ENCODE peak calls at places on chromosomes 3 and 15, in six cellular contexts. D is A549, M is K562, Z is HepG2, F is endothelial cell of umbilical vein, O is GM12878. H is an unnamed sample.

GRCh38 chr3:87855626-87856025 is 203.2 kb downstream of the CGGBP1 start:
- DNase-seq in D (peak), O (no peak), Z (no peak), F (peak), M (no peak), H (no peak)

GRCh38 chr3:129245141-129245540 is 4.3 kb upstream of the COPG1 start:
- DNase-seq in Z (no peak), M (no peak), D (peak), O (no peak), F (no peak), H (no peak)

GRCh38 chr3:149593416-149594160 is 64.2 kb downstream of the WWTR1 start:
- DNase-seq in F (no peak), M (no peak), Z (no peak), D (no peak), O (no peak), H (no peak)

GRCh38 chr3:48662753-48663488 is at the start of gene CELSR3:
- DNase-seq in D (peak), Z (peak), F (peak), M (peak), O (peak), H (no peak)

GRCh38 chr3:198080521-198081384 is 120.7 kb downstream of the LMLN start:
- DNase-seq in O (no peak), D (peak), F (peak), Z (peak), M (peak), H (peak)

GRCh38 chr3:33312361-33312760 is 35.1 kb downstream of the FBXL2 start:
- DNase-seq in O (no peak), M (no peak), D (no peak), F (peak), Z (no peak), H (no peak)

GRCh38 chr3:194095464-194095863 is 40.5 kb upstream of the HES1 start:
- DNase-seq in M (no peak), D (no peak), F (peak), O (no peak), Z (peak), H (no peak)

GRCh38 chr3:112769624-112770023 is 77.0 kb downstream of the CD200R1L start:
- DNase-seq in F (no peak), M (no peak), D (no peak), O (no peak), Z (no peak), H (no peak)

GRCh38 chr3:146308222-146308621 is 57.3 kb upstream of the PLSCR4 start:
- DNase-seq in D (no peak), O (no peak), Z (no peak), F (peak), M (no peak), H (no peak)

GRCh38 chr15:34984884-34985630 is 3.0 kb downstream of the ZNF770 start:
- DNase-seq in O (no peak), F (peak), M (no peak), D (no peak), Z (peak), H (no peak)

GRCh38 chr3:195065864-195066185 is 205.1 kb downstream of the XXYLT1 start:
- DNase-seq in D (no peak), O (no peak), Z (no peak), F (no peak), M (no peak), H (no peak)

GRCh38 chr15:71296032-71296686 is 180.9 kb downstream of the THSD4 start:
- DNase-seq in M (no peak), Z (no peak), O (no peak), D (peak), F (peak), H (no peak)

GRCh38 chr3:38533285-38533994 is 37.3 kb downstream of the EXOG start:
- DNase-seq in O (no peak), D (no peak), F (no peak), M (peak), Z (no peak), H (no peak)

GRCh38 chr3:44416031-44417030 is 61.1 kb downstream of the ZNF445 start:
- DNase-seq in D (no peak), M (no peak), F (no peak), Z (no peak), O (no peak), H (no peak)

GRCh38 chr3:149592758-149593240 is 65.0 kb downstream of the WWTR1 start:
- DNase-seq in F (peak), O (no peak), M (no peak), Z (no peak), D (no peak), H (no peak)

GRCh38 chr3:185637388-185637787 is 51.3 kb downstream of the SENP2 start:
- DNase-seq in M (no peak), O (no peak), Z (no peak), D (no peak), F (no peak), H (no peak)

GRCh38 chr3:134601539-134602439 is 49.0 kb downstream of the KY start:
- DNase-seq in Z (no peak), M (peak), O (no peak), D (no peak), F (peak), H (no peak)

GRCh38 chr3:111859974-111860859 is 1.2 kb downstream of the PHLDB2 start:
- DNase-seq in F (peak), O (peak), D (peak), Z (peak), M (peak), H (peak)

GRCh38 chr15:60760646-60761504 is 281.9 kb upstream of the ICE2 start:
- DNase-seq in D (no peak), F (no peak), M (no peak), Z (no peak), O (no peak), H (no peak)

GRCh38 chr3:170714562-170715535 is 129.0 kb upstream of the SLC7A14 start:
- DNase-seq in D (no peak), M (no peak), O (no peak), Z (no peak), F (no peak), H (no peak)

GRCh38 chr3:130091958-130092357 is 10.3 kb downstream of the ALG1L2 start:
- DNase-seq in D (no peak), M (no peak), F (no peak), Z (no peak), O (no peak), H (no peak)

GRCh38 chr3:50649451-50649931 is 25.2 kb upstream of the DOCK3 start:
- DNase-seq in O (no peak), Z (no peak), M (no peak), F (no peak), D (no peak), H (no peak)

GRCh38 chr3:43489918-43490317 is 131.9 kb downstream of the ANO10 start:
- DNase-seq in Z (no peak), O (no peak), M (no peak), F (peak), D (no peak), H (no peak)

GRCh38 chr3:69999191-70000027 is at the start of gene SAMMSON:
- DNase-seq in M (peak), F (no peak), D (peak), O (no peak), Z (no peak), H (no peak)

GRCh38 chr15:43648649-43649429 is at the start of gene CATSPER2:
- DNase-seq in O (no peak), Z (no peak), F (no peak), M (no peak), D (no peak), H (no peak)

GRCh38 chr3:152352559-152352958 is 83.8 kb downstream of the MBNL1 start:
- DNase-seq in M (no peak), D (no peak), O (no peak), F (peak), Z (no peak), H (no peak)

GRCh38 chr3:128075516-128076464 is 23.6 kb downstream of the SEC61A1 start:
- DNase-seq in M (peak), O (no peak), F (peak), Z (no peak), D (peak), H (no peak)

GRCh38 chr3:104947946-104948345 is 418.8 kb upstream of the ALCAM start:
- DNase-seq in Z (no peak), M (no peak), D (no peak), F (no peak), O (no peak), H (no peak)

GRCh38 chr15:66714543-66714981 is 12.5 kb downstream of the SMAD6 start:
- DNase-seq in M (no peak), D (no peak), O (no peak), F (peak), Z (no peak), H (peak)

GRCh38 chr3:118292841-118293240 is 741.8 kb downstream of the IGSF11 start:
- DNase-seq in D (no peak), O (no peak), Z (no peak), M (no peak), F (no peak), H (no peak)

GRCh38 chr3:147218976-147219375 is 187.4 kb downstream of the ZIC4 start:
- DNase-seq in D (no peak), O (no peak), M (no peak), F (no peak), Z (no peak), H (peak)

GRCh38 chr3:61946925-61947324 is 385.6 kb downstream of the PTPRG start:
- DNase-seq in O (no peak), F (no peak), D (no peak), M (no peak), Z (no peak), H (no peak)

GRCh38 chr15:78067328-78068241 is 9.9 kb downstream of the TBC1D2B start:
- DNase-seq in M (no peak), O (no peak), D (no peak), F (peak), Z (no peak), H (peak)

GRCh38 chr3:129481783-129482332 is 41.8 kb downstream of the IFT122 start:
- DNase-seq in Z (no peak), M (peak), F (peak), O (no peak), D (no peak), H (peak)

GRCh38 chr15:97084650-97085049 is 754.1 kb downstream of the NR2F2 start:
- DNase-seq in F (no peak), Z (no peak), M (no peak), O (no peak), D (no peak), H (peak)

GRCh38 chr3:159814161-159814560 is 174.5 kb upstream of the IL12A start:
- DNase-seq in M (no peak), Z (no peak), D (peak), F (no peak), O (no peak), H (no peak)

GRCh38 chr3:190504354-190505125 is 9.3 kb upstream of the IL1RAP start:
- DNase-seq in M (no peak), Z (peak), D (no peak), O (no peak), F (peak), H (peak)

GRCh38 chr3:47503033-47503432 is 10.5 kb downstream of the ELP6 start:
- DNase-seq in M (peak), Z (no peak), F (no peak), D (no peak), O (no peak), H (no peak)

GRCh38 chr15:51133140-51133630 is 38.5 kb upstream of the TNFAIP8L3 start:
- DNase-seq in F (no peak), M (no peak), Z (no peak), D (no peak), O (no peak), H (no peak)

GRCh38 chr15:54017911-54018310 is 39.7 kb downstream of the UNC13C start:
- DNase-seq in Z (no peak), O (no peak), F (no peak), D (no peak), M (no peak), H (no peak)
- TF ChIP-seq MYC in Z (no peak), O (no peak), F (no peak), D (no peak), M (no peak), H (no peak)

GRCh38 chr3:35500641-35501353 is 138.5 kb upstream of the ARPP21 start:
- DNase-seq in Z (no peak), F (no peak), O (no peak), D (no peak), M (no peak), H (no peak)

GRCh38 chr3:35502699-35503098 is 136.6 kb upstream of the ARPP21 start:
- DNase-seq in Z (no peak), F (no peak), D (no peak), M (no peak), O (no peak), H (no peak)

GRCh38 chr3:35505772-35506171 is 133.6 kb upstream of the ARPP21 start:
- DNase-seq in M (no peak), O (no peak), F (no peak), Z (no peak), D (no peak), H (no peak)

DNA sequence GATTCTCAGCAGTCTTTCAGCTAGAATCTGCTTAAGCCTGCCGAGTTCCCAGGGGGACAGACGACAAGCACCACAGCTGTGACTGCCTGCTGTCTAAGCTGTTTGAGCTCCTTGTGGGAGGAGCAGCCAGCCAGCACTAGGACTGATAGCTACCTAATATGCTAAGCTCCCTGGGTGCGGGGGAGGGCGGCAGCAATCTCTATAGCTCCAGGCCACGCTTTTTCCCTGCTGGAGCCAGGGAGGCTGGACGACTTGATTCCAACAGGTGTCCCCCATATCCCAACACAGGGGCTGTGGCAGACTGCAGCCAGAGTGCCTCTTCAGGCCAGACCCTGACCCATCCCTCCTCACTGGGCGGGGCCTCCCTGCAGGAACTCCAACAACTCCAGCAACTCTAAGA is 134.1 kb upstream of the ARPP21 start:
- DNase-seq in D (no peak), O (no peak), F (no peak), M (no peak), Z (no peak), H (no peak)
- TF ChIP-seq MYC in D (no peak), O (no peak), F (no peak), M (no peak), Z (no peak), H (no peak)

GRCh38 chr3:3560566-3561336 is 238.5 kb upstream of the LRRN1 start:
- DNase-seq in Z (no peak), D (no peak), F (no peak), O (no peak), M (no peak), H (no peak)

DNA sequence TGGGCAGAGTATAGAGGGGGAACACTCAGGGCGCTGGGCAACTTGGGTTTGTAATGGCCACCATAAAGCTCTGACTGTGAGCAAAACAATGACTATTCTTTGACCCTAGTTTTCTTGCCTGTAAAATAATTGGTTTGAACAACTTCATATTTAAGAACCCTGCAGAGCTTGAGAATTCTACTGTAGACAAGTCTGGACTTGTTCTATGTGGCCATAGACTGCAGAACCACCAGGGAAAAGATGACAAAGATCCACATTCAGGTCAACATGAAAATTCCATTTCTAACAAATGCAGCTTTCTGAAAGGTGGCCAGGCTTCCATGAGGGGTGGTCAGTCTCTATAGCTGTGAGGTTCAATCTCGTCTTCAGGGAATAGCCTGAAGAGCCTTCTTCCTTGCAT is 239.4 kb upstream of the LRRN1 start:
- DNase-seq in F (no peak), M (no peak), O (no peak), Z (no peak), D (no peak), H (no peak)
- TF ChIP-seq MYC in F (no peak), M (no peak), O (no peak), Z (no peak), D (no peak), H (no peak)

GRCh38 chr3:98808071-98808470 is 44.9 kb downstream of the ST3GAL6 start:
- DNase-seq in D (no peak), F (no peak), M (no peak), Z (no peak), O (no peak), H (no peak)

GRCh38 chr3:98807565-98807964 is 44.4 kb downstream of the ST3GAL6 start:
- DNase-seq in D (no peak), M (no peak), O (no peak), F (no peak), Z (no peak), H (no peak)

GRCh38 chr3:98805571-98805970 is 42.4 kb downstream of the ST3GAL6 start:
- DNase-seq in M (no peak), F (no peak), D (no peak), O (no peak), Z (no peak), H (no peak)

GRCh38 chr3:98807011-98807410 is 43.9 kb downstream of the ST3GAL6 start:
- DNase-seq in O (no peak), D (no peak), M (no peak), F (no peak), Z (no peak), H (no peak)

DNA sequence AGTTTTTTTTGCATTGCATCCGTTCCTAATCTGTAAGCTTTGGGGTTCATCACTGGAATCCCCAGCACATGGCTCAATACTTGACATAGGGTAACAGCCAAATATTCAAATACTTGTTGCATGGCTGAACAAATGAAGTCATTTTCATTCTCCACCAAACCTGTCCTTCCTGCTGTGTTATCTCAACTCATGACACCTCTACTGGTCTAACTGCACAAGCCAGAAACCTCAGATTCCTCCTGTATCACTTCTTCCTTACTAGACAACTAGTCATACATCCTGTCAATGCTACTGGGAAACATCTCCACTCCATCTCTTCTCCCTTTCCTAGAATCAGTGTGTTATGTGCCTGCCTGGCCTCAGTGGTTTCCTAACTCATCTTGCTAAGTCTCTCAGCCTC is 43.4 kb downstream of the ST3GAL6 start:
- DNase-seq in D (no peak), Z (no peak), M (no peak), F (no peak), O (no peak), H (no peak)
- TF ChIP-seq MYC in D (no peak), Z (no peak), M (no peak), F (no peak), O (no peak), H (no peak)

H was measured in NB4.